ENCODE peak calls at places on chromosomes 4 and X, in five cellular contexts. One of them, this sample, is unnamed.

GRCh38 chrX:150857453-150857852 is 41.0 kb downstream of the CD99L2 start:
- DNase-seq in brain microvascular endothelial cell: no peak
- DNase-seq in foreskin fibroblast: no peak
- DNase-seq in cardiac fibroblast: no peak
- DNase-seq in heart right ventricle: no peak
- DNase-seq in this sample: no peak

GRCh38 chr4:82372502-82372873 is 1.3 kb downstream of the HNRNPD start:
- DNase-seq in brain microvascular endothelial cell: peak
- DNase-seq in foreskin fibroblast: peak
- DNase-seq in cardiac fibroblast: no peak
- DNase-seq in heart right ventricle: peak
- DNase-seq in this sample: no peak

GRCh38 chr4:7045553-7045952 is 2.4 kb downstream of the TADA2B start:
- DNase-seq in brain microvascular endothelial cell: no peak
- DNase-seq in foreskin fibroblast: no peak
- DNase-seq in cardiac fibroblast: no peak
- DNase-seq in heart right ventricle: no peak
- DNase-seq in this sample: no peak

GRCh38 chrX:101682723-101683122 is 23.1 kb upstream of the ARMCX2 start:
- DNase-seq in brain microvascular endothelial cell: peak
- DNase-seq in foreskin fibroblast: peak
- DNase-seq in cardiac fibroblast: no peak
- DNase-seq in heart right ventricle: no peak
- DNase-seq in this sample: no peak

GRCh38 chrX:47632664-47633063 is 2.9 kb upstream of the CFP start:
- DNase-seq in brain microvascular endothelial cell: no peak
- DNase-seq in foreskin fibroblast: no peak
- DNase-seq in cardiac fibroblast: no peak
- DNase-seq in heart right ventricle: no peak
- DNase-seq in this sample: no peak

GRCh38 chrX:11381464-11381863 is 88.3 kb downstream of the AMELX start:
- DNase-seq in brain microvascular endothelial cell: peak
- DNase-seq in foreskin fibroblast: peak
- DNase-seq in cardiac fibroblast: peak
- DNase-seq in heart right ventricle: peak
- DNase-seq in this sample: peak

GRCh38 chr4:156771171-156771837 is 200.3 kb downstream of the PDGFC start:
- DNase-seq in brain microvascular endothelial cell: peak
- DNase-seq in foreskin fibroblast: peak
- DNase-seq in cardiac fibroblast: peak
- DNase-seq in heart right ventricle: no peak
- DNase-seq in this sample: peak

GRCh38 chrX:64975989-64976672 is at the start of gene ZC4H2:
- DNase-seq in brain microvascular endothelial cell: peak
- DNase-seq in foreskin fibroblast: peak
- DNase-seq in cardiac fibroblast: peak
- DNase-seq in heart right ventricle: peak
- DNase-seq in this sample: peak

GRCh38 chr4:147096667-147097604 is 151.3 kb upstream of the TTC29 start:
- DNase-seq in brain microvascular endothelial cell: no peak
- DNase-seq in foreskin fibroblast: peak
- DNase-seq in cardiac fibroblast: peak
- DNase-seq in heart right ventricle: no peak
- DNase-seq in this sample: peak

GRCh38 chr4:101205878-101206277 is 141.4 kb downstream of the PPP3CA start:
- DNase-seq in brain microvascular endothelial cell: peak
- DNase-seq in foreskin fibroblast: peak
- DNase-seq in cardiac fibroblast: peak
- DNase-seq in heart right ventricle: no peak
- DNase-seq in this sample: no peak

GRCh38 chr4:113997206-113997605 is 17.8 kb upstream of the ARSJ start:
- DNase-seq in brain microvascular endothelial cell: no peak
- DNase-seq in foreskin fibroblast: peak
- DNase-seq in cardiac fibroblast: no peak
- DNase-seq in heart right ventricle: no peak
- DNase-seq in this sample: no peak

GRCh38 chrX:125439194-125439849 is 119.7 kb downstream of the TEX13C start:
- DNase-seq in brain microvascular endothelial cell: no peak
- DNase-seq in foreskin fibroblast: no peak
- DNase-seq in cardiac fibroblast: no peak
- DNase-seq in heart right ventricle: no peak
- DNase-seq in this sample: no peak

GRCh38 chr4:56272003-56272402 is 115.3 kb downstream of the AASDH start:
- DNase-seq in brain microvascular endothelial cell: no peak
- DNase-seq in foreskin fibroblast: no peak
- DNase-seq in cardiac fibroblast: no peak
- DNase-seq in heart right ventricle: no peak
- DNase-seq in this sample: no peak

GRCh38 chrX:150049647-150050046 is 111.4 kb upstream of the EOLA2 start:
- DNase-seq in brain microvascular endothelial cell: no peak
- DNase-seq in foreskin fibroblast: peak
- DNase-seq in cardiac fibroblast: peak
- DNase-seq in heart right ventricle: no peak
- DNase-seq in this sample: no peak

GRCh38 chr4:172843273-172843672 is 325.3 kb upstream of the GALNT7 start:
- DNase-seq in brain microvascular endothelial cell: no peak
- DNase-seq in foreskin fibroblast: no peak
- DNase-seq in cardiac fibroblast: no peak
- DNase-seq in heart right ventricle: no peak
- DNase-seq in this sample: no peak

GRCh38 chr4:143186634-143187033 is 1.9 kb downstream of the USP38 start:
- DNase-seq in brain microvascular endothelial cell: no peak
- DNase-seq in foreskin fibroblast: peak
- DNase-seq in cardiac fibroblast: peak
- DNase-seq in heart right ventricle: no peak
- DNase-seq in this sample: no peak

DNA sequence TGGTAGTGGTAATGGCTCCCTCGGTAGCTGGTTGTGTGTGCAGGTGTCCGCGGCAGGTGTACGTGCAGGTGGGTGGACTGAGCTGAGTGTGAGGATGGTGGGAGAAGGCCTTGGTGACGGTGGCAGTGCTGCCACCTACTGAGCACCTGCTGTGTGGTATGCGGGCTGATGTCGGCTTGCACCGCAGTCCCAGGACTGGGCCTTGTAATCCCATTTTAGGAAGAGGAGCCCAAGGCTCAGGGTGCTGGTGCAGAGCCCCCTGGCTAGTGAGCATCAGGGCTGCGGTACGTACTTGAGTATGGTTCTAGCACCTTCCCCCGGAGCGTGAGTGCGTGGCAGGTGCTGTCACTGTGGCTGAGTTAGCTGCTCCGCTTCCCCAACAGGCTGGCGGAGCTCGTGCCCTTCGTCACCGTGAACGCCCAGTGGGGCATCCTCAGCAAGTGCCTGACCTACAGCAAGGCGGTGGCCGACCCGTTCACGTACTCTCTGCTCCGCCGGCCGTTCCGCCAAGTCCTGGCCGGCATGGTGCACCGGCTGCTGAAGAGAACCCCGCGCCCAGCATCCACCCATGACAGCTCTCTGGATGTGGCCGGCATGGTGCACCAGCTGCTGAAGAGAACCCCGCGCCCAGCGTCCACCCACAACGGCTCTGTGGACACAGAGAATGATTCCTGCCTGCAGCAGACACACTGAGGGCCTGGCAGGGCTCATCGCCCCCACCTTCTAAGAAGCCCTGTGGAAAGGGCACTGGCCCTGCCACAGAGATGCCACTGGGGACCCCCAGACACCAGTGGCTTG is 5.7 kb upstream of the CPZ start:
- DNase-seq in brain microvascular endothelial cell: no peak
- DNase-seq in foreskin fibroblast: no peak
- DNase-seq in cardiac fibroblast: no peak
- DNase-seq in heart right ventricle: no peak
- DNase-seq in this sample: no peak
- TF ChIP-seq CTCF in brain microvascular endothelial cell: no peak
- TF ChIP-seq CTCF in foreskin fibroblast: no peak
- TF ChIP-seq CTCF in cardiac fibroblast: no peak
- TF ChIP-seq CTCF in heart right ventricle: no peak
- TF ChIP-seq CTCF in this sample: no peak

DNA sequence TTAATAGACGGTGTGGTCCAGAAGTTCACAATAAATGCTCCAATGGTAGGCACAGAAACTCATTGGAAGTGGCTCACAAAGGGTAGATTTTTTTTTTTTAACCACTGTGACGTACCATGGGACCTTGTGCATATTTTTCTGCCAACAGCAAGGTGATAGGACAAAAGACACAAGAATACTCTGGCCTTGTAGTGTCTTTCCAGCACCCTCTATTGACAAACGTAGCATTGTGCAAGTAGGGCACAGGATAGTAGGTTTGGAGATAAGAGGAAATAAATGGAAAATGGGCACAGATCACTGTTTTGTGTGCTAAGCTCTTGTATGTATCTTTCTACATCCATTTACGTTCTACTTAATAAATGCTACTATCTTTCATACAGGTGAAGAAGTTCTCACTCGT is 2054.9 kb downstream of the PCDH7 start:
- DNase-seq in brain microvascular endothelial cell: peak
- DNase-seq in foreskin fibroblast: peak
- DNase-seq in cardiac fibroblast: peak
- DNase-seq in heart right ventricle: no peak
- DNase-seq in this sample: peak
- TF ChIP-seq CTCF in brain microvascular endothelial cell: peak
- TF ChIP-seq CTCF in foreskin fibroblast: no peak
- TF ChIP-seq CTCF in cardiac fibroblast: no peak
- TF ChIP-seq CTCF in heart right ventricle: peak
- TF ChIP-seq CTCF in this sample: peak

GRCh38 chrX:38256019-38256418 is 35.3 kb upstream of the SRPX start:
- DNase-seq in brain microvascular endothelial cell: no peak
- DNase-seq in foreskin fibroblast: no peak
- DNase-seq in cardiac fibroblast: no peak
- DNase-seq in heart right ventricle: no peak
- DNase-seq in this sample: no peak

GRCh38 chrX:38262715-38263620 is 42.3 kb upstream of the SRPX start:
- DNase-seq in brain microvascular endothelial cell: peak
- DNase-seq in foreskin fibroblast: peak
- DNase-seq in cardiac fibroblast: peak
- DNase-seq in heart right ventricle: no peak
- DNase-seq in this sample: no peak

DNA sequence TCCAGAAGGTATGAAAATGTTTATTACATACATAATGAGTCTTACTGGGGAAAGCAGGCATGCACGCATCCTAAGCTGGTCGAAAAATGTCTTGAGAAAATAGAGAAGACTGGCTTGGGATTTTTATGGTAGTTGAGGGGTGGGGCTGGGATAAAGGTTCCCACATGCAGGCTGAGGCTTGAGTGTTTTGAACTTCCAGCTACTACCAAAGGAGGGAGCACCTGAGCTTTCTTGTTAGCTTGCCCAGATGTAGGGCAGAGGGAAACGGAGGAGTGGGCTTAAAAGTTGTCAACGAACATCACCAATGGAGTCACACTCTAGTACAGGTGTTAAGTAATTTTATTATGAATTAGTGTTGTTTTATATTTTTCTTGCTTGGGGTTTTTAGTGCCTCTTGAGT is 39.6 kb upstream of the SRPX start:
- DNase-seq in brain microvascular endothelial cell: peak
- DNase-seq in foreskin fibroblast: no peak
- DNase-seq in cardiac fibroblast: no peak
- DNase-seq in heart right ventricle: no peak
- DNase-seq in this sample: no peak
- TF ChIP-seq CTCF in brain microvascular endothelial cell: peak
- TF ChIP-seq CTCF in foreskin fibroblast: peak
- TF ChIP-seq CTCF in cardiac fibroblast: peak
- TF ChIP-seq CTCF in heart right ventricle: peak
- TF ChIP-seq CTCF in this sample: peak

GRCh38 chr4:126479709-126480108 is 1153.0 kb upstream of the INTU start:
- DNase-seq in brain microvascular endothelial cell: no peak
- DNase-seq in foreskin fibroblast: no peak
- DNase-seq in cardiac fibroblast: no peak
- DNase-seq in heart right ventricle: no peak
- DNase-seq in this sample: no peak
- TF ChIP-seq CTCF in brain microvascular endothelial cell: no peak
- TF ChIP-seq CTCF in foreskin fibroblast: no peak
- TF ChIP-seq CTCF in cardiac fibroblast: no peak
- TF ChIP-seq CTCF in heart right ventricle: no peak
- TF ChIP-seq CTCF in this sample: no peak

GRCh38 chrX:136166221-136166855 is 19.0 kb downstream of the FHL1 start:
- DNase-seq in brain microvascular endothelial cell: no peak
- DNase-seq in foreskin fibroblast: peak
- DNase-seq in cardiac fibroblast: peak
- DNase-seq in heart right ventricle: peak
- DNase-seq in this sample: no peak
- TF ChIP-seq CTCF in brain microvascular endothelial cell: peak
- TF ChIP-seq CTCF in foreskin fibroblast: peak
- TF ChIP-seq CTCF in cardiac fibroblast: peak
- TF ChIP-seq CTCF in heart right ventricle: peak
- TF ChIP-seq CTCF in this sample: peak

GRCh38 chrX:56812515-56813105 is 83.6 kb downstream of the NBDY start:
- DNase-seq in brain microvascular endothelial cell: no peak
- DNase-seq in foreskin fibroblast: no peak
- DNase-seq in cardiac fibroblast: peak
- DNase-seq in heart right ventricle: no peak
- DNase-seq in this sample: no peak
- TF ChIP-seq CTCF in brain microvascular endothelial cell: no peak
- TF ChIP-seq CTCF in foreskin fibroblast: no peak
- TF ChIP-seq CTCF in cardiac fibroblast: no peak
- TF ChIP-seq CTCF in heart right ventricle: no peak
- TF ChIP-seq CTCF in this sample: no peak

GRCh38 chrX:115940888-115941332 is 229.6 kb upstream of the AGTR2 start:
- DNase-seq in brain microvascular endothelial cell: peak
- DNase-seq in foreskin fibroblast: no peak
- DNase-seq in cardiac fibroblast: peak
- DNase-seq in heart right ventricle: peak
- DNase-seq in this sample: no peak
- TF ChIP-seq CTCF in brain microvascular endothelial cell: peak
- TF ChIP-seq CTCF in foreskin fibroblast: no peak
- TF ChIP-seq CTCF in cardiac fibroblast: no peak
- TF ChIP-seq CTCF in heart right ventricle: peak
- TF ChIP-seq CTCF in this sample: no peak

GRCh38 chrX:120769576-120770341 is 105.9 kb downstream of the CT47B1 start:
- DNase-seq in brain microvascular endothelial cell: peak
- DNase-seq in foreskin fibroblast: peak
- DNase-seq in cardiac fibroblast: peak
- DNase-seq in heart right ventricle: peak
- DNase-seq in this sample: peak
- TF ChIP-seq CTCF in brain microvascular endothelial cell: peak
- TF ChIP-seq CTCF in foreskin fibroblast: peak
- TF ChIP-seq CTCF in cardiac fibroblast: peak
- TF ChIP-seq CTCF in heart right ventricle: peak
- TF ChIP-seq CTCF in this sample: peak

GRCh38 chrX:131746491-131746968 is 202.7 kb downstream of the OR13H1 start:
- DNase-seq in brain microvascular endothelial cell: peak
- DNase-seq in foreskin fibroblast: peak
- DNase-seq in cardiac fibroblast: no peak
- DNase-seq in heart right ventricle: peak
- DNase-seq in this sample: peak

GRCh38 chrX:131745942-131746489 is 202.1 kb downstream of the OR13H1 start:
- DNase-seq in brain microvascular endothelial cell: no peak
- DNase-seq in foreskin fibroblast: no peak
- DNase-seq in cardiac fibroblast: no peak
- DNase-seq in heart right ventricle: no peak
- DNase-seq in this sample: no peak

GRCh38 chrX:131752493-131753198 is 208.8 kb downstream of the OR13H1 start:
- DNase-seq in brain microvascular endothelial cell: peak
- DNase-seq in foreskin fibroblast: no peak
- DNase-seq in cardiac fibroblast: no peak
- DNase-seq in heart right ventricle: no peak
- DNase-seq in this sample: peak

DNA sequence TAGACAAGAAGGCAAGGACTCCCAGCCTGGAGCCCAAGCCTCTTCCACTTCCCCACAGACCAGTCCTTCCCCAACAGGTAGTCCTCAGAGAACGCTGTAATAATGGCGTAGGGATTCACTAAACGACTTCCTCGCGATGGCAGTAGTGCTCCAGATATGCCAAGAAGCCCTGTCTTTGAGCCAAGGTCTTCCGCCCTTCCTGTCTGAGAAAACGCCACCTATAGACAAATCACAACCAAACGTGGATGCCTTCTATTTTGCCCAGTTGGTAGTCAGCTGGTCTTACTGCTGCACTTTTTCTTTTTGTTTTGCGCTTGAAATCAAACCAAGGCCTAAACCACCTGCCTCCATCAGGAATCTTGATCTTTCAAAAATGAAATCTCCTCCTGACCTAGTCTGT is 203.3 kb downstream of the OR13H1 start:
- DNase-seq in brain microvascular endothelial cell: peak
- DNase-seq in foreskin fibroblast: no peak
- DNase-seq in cardiac fibroblast: no peak
- DNase-seq in heart right ventricle: peak
- DNase-seq in this sample: peak
- TF ChIP-seq CTCF in brain microvascular endothelial cell: peak
- TF ChIP-seq CTCF in foreskin fibroblast: no peak
- TF ChIP-seq CTCF in cardiac fibroblast: no peak
- TF ChIP-seq CTCF in heart right ventricle: peak
- TF ChIP-seq CTCF in this sample: peak

This sample was measured in astrocyte of the cerebellum.